ENCODE peak calls at places on chromosomes 1 and 21, in five cellular contexts. I, J, O, H and T are unnamed samples.

GRCh38 chr21:46159841-46160562 is 4.6 kb upstream of the FTCD start:
- DNase-seq in I (no peak), J (no peak), O (no peak), H (peak; percentile 11), T (no peak)

GRCh38 chr1:33925586-33925985 is 61.7 kb downstream of the HMGB4 start:
- DNase-seq in I (no peak), J (no peak), O (no peak), H (no peak), T (peak; percentile 9)

GRCh38 chr1:30322859-30323257 is 400.5 kb downstream of the MATN1 start:
- DNase-seq in I (no peak), J (no peak), O (no peak), H (no peak), T (no peak)

GRCh38 chr1:39818482-39818881 is 29.8 kb upstream of the BMP8B start:
- DNase-seq in I (no peak), J (no peak), O (no peak), H (peak; percentile 82), T (no peak)

GRCh38 chr1:236795757-236796719 is 946 bp downstream of the MTR start:
- DNase-seq in I (no peak), J (no peak), O (no peak), H (peak; percentile 55), T (peak; percentile 61)

GRCh38 chr1:40133122-40133665 is 28.0 kb upstream of the RLF start:
- DNase-seq in I (no peak), J (no peak), O (no peak), H (no peak), T (peak; percentile 33)

GRCh38 chr1:4745560-4745959 is 91.2 kb downstream of the AJAP1 start:
- DNase-seq in I (no peak), J (no peak), O (no peak), H (no peak), T (no peak)

GRCh38 chr1:50774759-50775351 is 185.2 kb downstream of the FAF1 start:
- DNase-seq in I (peak; percentile 42), J (peak; percentile 29), O (peak; percentile 45), H (no peak), T (peak; percentile 77)

GRCh38 chr1:179184403-179184802 is 45.1 kb downstream of the ABL2 start:
- DNase-seq in I (no peak), J (no peak), O (no peak), H (no peak), T (no peak)

GRCh38 chr1:114347431-114348209 is 163.4 kb downstream of the TRIM33 start:
- DNase-seq in I (no peak), J (no peak), O (no peak), H (no peak), T (no peak)

GRCh38 chr1:41559331-41559730 is 74.8 kb upstream of the EDN2 start:
- DNase-seq in I (no peak), J (no peak), O (no peak), H (no peak), T (no peak)

GRCh38 chr1:239126881-239127280 is 259.5 kb upstream of the CHRM3 start:
- DNase-seq in I (no peak), J (no peak), O (no peak), H (no peak), T (no peak)

GRCh38 chr1:208825305-208825704 is 581.1 kb upstream of the PLXNA2 start:
- DNase-seq in I (no peak), J (no peak), O (no peak), H (no peak), T (no peak)

GRCh38 chr1:57839067-57839466 is 415.2 kb upstream of the DAB1 start:
- DNase-seq in I (no peak), J (no peak), O (no peak), H (no peak), T (peak; percentile 70)

GRCh38 chr1:90831910-90832309 is 114.8 kb upstream of the BARHL2 start:
- DNase-seq in I (no peak), J (no peak), O (no peak), H (no peak), T (no peak)

DNA sequence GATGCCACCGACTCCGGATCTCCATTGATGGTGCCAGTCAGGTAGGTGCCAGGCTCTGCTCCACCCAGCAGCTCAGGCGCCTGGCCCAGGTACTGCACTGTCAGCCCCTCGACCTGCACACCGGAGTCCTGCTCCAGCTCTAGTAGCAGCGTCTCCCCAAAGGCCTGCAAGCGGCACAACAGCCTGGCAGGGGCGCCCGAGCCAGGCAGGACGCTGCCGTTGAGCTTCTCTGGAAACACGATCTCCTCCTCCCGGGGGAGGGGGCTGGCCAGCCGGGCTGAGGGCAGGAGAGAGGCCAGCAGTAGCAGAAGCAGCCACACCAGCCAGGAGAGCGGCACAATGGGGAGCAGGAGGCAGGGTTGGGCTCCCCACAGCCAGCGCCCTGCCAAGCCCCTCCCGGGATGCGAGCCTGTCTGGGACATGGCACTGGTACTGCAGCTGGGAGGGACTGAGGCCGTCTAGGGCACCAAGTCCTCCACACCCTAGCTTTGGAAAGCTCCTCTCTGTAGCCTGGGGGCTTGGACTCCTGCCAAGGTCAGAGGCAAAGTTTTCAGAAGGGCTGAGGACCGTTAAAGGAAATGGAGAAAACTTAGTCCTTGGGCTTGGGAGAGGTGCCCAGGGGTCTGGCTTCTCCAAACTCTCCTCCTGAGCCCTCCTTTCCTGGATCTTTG is 513 bp downstream of the ADAMTS4 start:
- DNase-seq in I (no peak), J (no peak), O (no peak), H (no peak), T (peak; percentile 44)
- H3K4me3 ChIP-seq in I (no peak overlapping the region), J (no peak overlapping the region), O (no peak overlapping the region), H (peak overlapping the region; percentile 24), T (peak overlapping the region; percentile 42)

GRCh38 chr1:46615088-46615487 is 1.5 kb downstream of the MOB3C start:
- DNase-seq in I (no peak), J (no peak), O (no peak), H (no peak), T (no peak)

GRCh38 chr1:46614604-46614984 is 2.0 kb downstream of the MOB3C start:
- DNase-seq in I (no peak), J (no peak), O (no peak), H (no peak), T (no peak)

GRCh38 chr1:46616277-46617107 is at the start of gene MOB3C:
- DNase-seq in I (peak; percentile 66), J (peak; percentile 77), O (peak; percentile 33), H (peak; percentile 87), T (peak; percentile 85)

GRCh38 chr1:46617108-46617694 is 590 bp upstream of the MOB3C start:
- DNase-seq in I (no peak), J (no peak), O (no peak), H (no peak), T (no peak)

DNA sequence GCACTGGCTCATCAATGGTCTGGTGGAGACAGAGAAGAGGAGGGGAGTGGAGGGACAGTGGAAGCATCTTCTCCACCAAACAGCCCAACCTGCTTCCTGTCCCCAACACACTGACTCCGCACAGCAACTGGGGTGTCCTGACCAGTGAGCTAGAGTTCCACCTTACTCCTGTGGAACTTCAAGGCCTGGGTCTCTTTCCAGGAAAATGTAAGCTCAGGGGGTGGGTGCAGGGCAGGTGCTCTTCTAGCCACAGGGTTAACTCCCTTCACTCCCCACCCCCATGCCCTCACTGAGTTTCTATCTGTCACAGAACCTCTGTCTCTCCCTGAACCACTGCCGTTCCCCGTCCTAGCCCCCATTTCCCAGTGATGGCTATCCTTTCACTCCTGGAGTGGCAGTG is 876 bp downstream of the MOB3C start:
- DNase-seq in I (no peak), J (peak; percentile 35), O (no peak), H (no peak), T (no peak)
- H3K9ac ChIP-seq in I (peak overlapping the region; percentile 19), J (peak overlapping the region; percentile 65), O (no peak overlapping the region), H (peak overlapping the region; percentile 75), T (no peak overlapping the region)

DNA sequence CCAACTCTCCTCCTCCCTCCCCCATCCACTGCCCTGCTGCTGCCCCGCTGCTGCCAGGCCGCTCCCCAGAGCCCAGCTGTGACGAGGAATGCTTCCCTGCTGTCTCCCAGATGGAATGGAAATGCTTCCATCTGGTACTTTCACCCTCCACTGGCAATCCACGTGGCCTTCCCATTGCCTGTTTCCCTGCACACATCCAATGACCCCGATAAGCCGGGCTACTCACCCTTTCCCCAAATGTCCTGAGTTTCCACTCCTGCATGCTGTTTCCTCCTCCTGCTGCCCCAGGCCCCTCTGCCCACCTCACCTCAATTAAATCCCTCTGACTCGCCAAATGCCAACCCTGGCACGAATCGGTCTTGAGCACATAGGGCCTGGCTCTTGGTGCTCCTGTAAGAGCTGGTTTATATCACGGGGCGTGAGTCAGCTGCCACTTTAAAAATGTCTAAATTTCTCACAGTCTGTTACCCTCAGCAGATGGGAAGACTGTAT is 36.4 kb downstream of the MRAP start:
- DNase-seq in I (no peak), J (no peak), O (no peak), H (no peak), T (no peak)
- H3K36me3 ChIP-seq in I (peaks cover 52% of the 10 kb centered on the region), J (peaks cover 91% of the 10 kb centered on the region), O (peaks cover 77% of the 10 kb centered on the region), H (peaks cover 7% of the 10 kb centered on the region), T (peaks cover 25% of the 10 kb centered on the region)

DNA sequence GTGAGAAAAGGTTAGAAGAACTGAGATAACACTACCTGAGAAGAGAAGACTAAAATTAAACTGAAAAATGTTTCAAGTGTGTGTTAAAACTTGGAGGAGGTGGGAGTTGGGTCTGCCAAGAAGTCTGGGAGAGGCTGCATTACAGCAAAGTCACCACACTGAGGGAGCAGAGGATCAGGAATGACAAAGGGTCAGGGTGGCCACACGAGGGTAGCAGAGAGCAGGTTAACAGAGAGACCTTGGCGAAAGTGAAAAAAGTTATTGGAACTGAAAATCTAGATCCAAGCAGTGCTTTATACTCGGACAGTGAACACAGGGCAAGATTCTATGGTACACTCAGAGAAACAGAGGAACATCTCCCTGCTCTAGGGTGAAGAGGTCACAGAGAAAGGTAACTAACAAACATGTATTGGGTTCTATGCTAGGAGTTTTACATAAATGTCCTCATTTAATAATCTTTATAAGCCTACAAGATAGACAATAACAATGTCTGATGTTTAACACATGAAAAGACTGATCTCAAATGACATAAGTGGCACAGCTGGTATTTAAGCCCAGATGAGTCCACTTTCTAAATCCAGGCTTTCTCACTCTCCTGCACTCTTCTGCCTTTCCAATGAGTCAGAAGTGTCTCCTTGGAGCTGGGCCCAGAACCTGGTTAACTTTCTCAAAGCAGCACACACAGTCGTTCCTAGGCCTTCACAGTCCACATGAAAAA is 10.3 kb upstream of the CADM3 start:
- DNase-seq in I (peak; percentile 81), J (peak; percentile 67), O (peak; percentile 71), H (peak; percentile 60), T (peak; percentile 90)
- H3K4me3 ChIP-seq in I (no peak overlapping the region), J (no peak overlapping the region), O (peak overlapping the region; percentile 57), H (no peak overlapping the region), T (no peak overlapping the region)

GRCh38 chr1:234498448-234499118 is 19.6 kb upstream of the TARBP1 start:
- DNase-seq in I (peak; percentile 18), J (no peak), O (no peak), H (no peak), T (no peak)
- H3K9ac ChIP-seq in I (peak overlapping the region; percentile 8), J (peak overlapping the region; percentile 33), O (no peak overlapping the region), H (peak overlapping the region; percentile 19), T (no peak overlapping the region)